ENCODE peak calls at places on chromosomes 5 and 9, in ten cellular contexts. L is spleen, B is ovary, O is A673, J is GM20000, M is neural progenitor cell, C is neural crest cell, G is transverse colon, R is mucosa of descending colon, K is lung. Q is an unnamed sample.

GRCh38 chr9:114717908-114718486 is 36.0 kb upstream of the TEX48 start:
- DNase-seq in K (no peak), J (no peak), C (no peak), G (no peak), B (no peak), O (no peak), L (no peak), M (no peak), R (no peak), Q (no peak)

GRCh38 chr5:109146611-109147010 is 263.2 kb downstream of the PJA2 start:
- DNase-seq in M (no peak), L (no peak), O (no peak), G (no peak), J (no peak), C (no peak), R (no peak), B (no peak), K (no peak), Q (no peak)

GRCh38 chr5:66540078-66540477 is 56.1 kb upstream of the MAST4 start:
- DNase-seq in K (no peak), C (no peak), L (no peak), M (no peak), J (no peak), O (no peak), G (no peak), B (no peak), R (no peak), Q (no peak)

GRCh38 chr5:72441861-72442540 is 65.2 kb downstream of the ZNF366 start:
- DNase-seq in J (no peak), R (no peak), O (no peak), G (no peak), C (no peak), K (no peak), L (no peak), B (no peak), M (no peak), Q (no peak)

GRCh38 chr5:147576646-147577535 is 67.0 kb upstream of the DPYSL3 start:
- DNase-seq in L (no peak), K (peak), O (peak), B (peak), C (peak), G (peak), R (peak), J (peak), M (peak), Q (peak)

GRCh38 chr9:126698756-126699155 is 85.0 kb downstream of the LMX1B start:
- DNase-seq in G (no peak), M (no peak), R (peak), K (no peak), C (no peak), B (no peak), O (no peak), J (no peak), L (peak), Q (no peak)

GRCh38 chr9:91346644-91347043 is 15.1 kb downstream of the AUH start:
- DNase-seq in M (no peak), J (no peak), L (no peak), O (no peak), B (no peak), R (no peak), K (no peak), G (no peak), C (no peak), Q (no peak)

GRCh38 chr5:74624501-74624900 is 16.0 kb downstream of the ENC1 start:
- DNase-seq in O (no peak), R (no peak), J (no peak), C (no peak), G (no peak), B (no peak), M (no peak), L (no peak), K (peak), Q (no peak)

GRCh38 chr9:125541840-125542243 is 165.2 kb downstream of the MAPKAP1 start:
- DNase-seq in O (peak), L (no peak), G (no peak), B (no peak), R (no peak), J (no peak), M (no peak), C (no peak), K (no peak), Q (no peak)

GRCh38 chr5:115423541-115423940 is 121.0 kb downstream of the FEM1C start:
- DNase-seq in C (no peak), L (no peak), O (no peak), G (peak), R (peak), M (peak), K (peak), J (no peak), B (no peak), Q (peak)

GRCh38 chr9:116223926-116224325 is 70.3 kb downstream of the PAPPA start:
- DNase-seq in G (no peak), M (no peak), O (no peak), C (no peak), L (no peak), J (no peak), B (no peak), R (no peak), K (no peak), Q (no peak)

GRCh38 chr5:149265559-149265958 is 6.1 kb upstream of the AFAP1L1 start:
- DNase-seq in O (peak), L (no peak), M (no peak), R (no peak), B (no peak), K (no peak), C (no peak), G (no peak), J (no peak), Q (no peak)

GRCh38 chr9:135069556-135070197 is 17.8 kb upstream of the OLFM1 start:
- DNase-seq in K (no peak), R (no peak), L (peak), C (no peak), M (peak), G (peak), B (peak), O (no peak), J (no peak), Q (no peak)

GRCh38 chr5:122770479-122770878 is 4.4 kb upstream of the SNX2 start:
- DNase-seq in R (no peak), L (no peak), C (no peak), O (no peak), J (no peak), M (no peak), K (no peak), G (no peak), B (no peak), Q (no peak)

GRCh38 chr9:14111670-14112069 is 202.3 kb downstream of the NFIB start:
- DNase-seq in M (no peak), L (no peak), B (no peak), G (no peak), C (no peak), O (no peak), J (no peak), R (no peak), K (no peak), Q (no peak)

GRCh38 chr5:74275204-74275992 is 365.1 kb downstream of the ENC1 start:
- DNase-seq in G (no peak), B (no peak), R (no peak), J (no peak), C (no peak), K (no peak), L (no peak), O (peak), M (no peak), Q (no peak)

GRCh38 chr9:24095246-24095645 is 269.2 kb upstream of the ELAVL2 start:
- DNase-seq in B (no peak), M (no peak), L (no peak), O (no peak), C (no peak), R (no peak), G (no peak), K (no peak), J (no peak), Q (no peak)

GRCh38 chr5:55936100-55936693 is 58.6 kb downstream of the IL6ST start:
- DNase-seq in R (peak), L (peak), M (peak), C (peak), B (peak), O (peak), J (peak), G (peak), K (peak), Q (peak)

GRCh38 chr5:117077142-117077541 is 502.5 kb upstream of the SEMA6A start:
- DNase-seq in R (no peak), G (no peak), C (no peak), B (no peak), O (no peak), K (no peak), M (peak), L (no peak), J (peak), Q (no peak)

GRCh38 chr5:4230905-4231561 is 635.4 kb downstream of the IRX1 start:
- DNase-seq in R (no peak), K (no peak), C (peak), G (no peak), L (no peak), M (peak), J (no peak), O (no peak), B (no peak), Q (no peak)

GRCh38 chr5:51225671-51226419 is 157.4 kb upstream of the ISL1 start:
- DNase-seq in L (no peak), B (no peak), M (peak), C (no peak), K (no peak), R (no peak), G (no peak), O (peak), J (no peak), Q (no peak)

GRCh38 chr9:9004844-9005243 is 1205.3 kb upstream of the DMAC1 start:
- DNase-seq in O (no peak), B (no peak), M (peak), J (no peak), L (no peak), C (no peak), K (no peak), R (no peak), G (no peak), Q (no peak)

GRCh38 chr5:174140452-174140851 is 94.9 kb downstream of the NSG2 start:
- DNase-seq in M (no peak), B (no peak), G (no peak), K (peak), O (no peak), L (no peak), R (no peak), J (no peak), C (no peak), Q (no peak)

GRCh38 chr9:82168585-82168984 is 180.0 kb downstream of the SPATA31D1 start:
- DNase-seq in L (no peak), M (no peak), G (no peak), O (no peak), C (no peak), K (no peak), B (no peak), J (no peak), R (no peak), Q (no peak)

GRCh38 chr9:77826116-77826515 is 178.0 kb upstream of the GNA14 start:
- DNase-seq in C (no peak), K (no peak), O (no peak), J (no peak), M (no peak), B (no peak), R (no peak), L (no peak), G (no peak), Q (no peak)

GRCh38 chr9:73152445-73152844 is 780 bp downstream of the ANXA1 start:
- DNase-seq in C (no peak), M (no peak), O (peak), J (no peak), G (no peak), B (no peak), L (no peak), K (no peak), R (no peak), Q (no peak)

GRCh38 chr9:95435074-95435728 is 81.6 kb downstream of the PTCH1 start:
- DNase-seq in L (no peak), G (no peak), M (no peak), R (no peak), B (no peak), J (no peak), K (no peak), C (no peak), O (no peak), Q (no peak)

GRCh38 chr9:31629292-31629691 is 755.2 kb upstream of the ACO1 start:
- DNase-seq in R (no peak), O (no peak), G (no peak), J (no peak), K (no peak), M (no peak), L (no peak), C (no peak), B (no peak), Q (no peak)

GRCh38 chr5:179176571-179177230 is 116.5 kb downstream of the ZNF354C start:
- DNase-seq in K (no peak), R (no peak), M (no peak), L (peak), C (no peak), J (no peak), B (no peak), G (no peak), O (no peak), Q (no peak)

GRCh38 chr9:127898433-127899199 is 787 bp downstream of the ST6GALNAC6 start:
- DNase-seq in C (no peak), G (peak), L (peak), K (no peak), B (peak), O (peak), M (peak), J (no peak), R (peak), Q (no peak)

GRCh38 chr5:115873392-115873791 is 31.7 kb downstream of the AP3S1 start:
- DNase-seq in O (no peak), B (no peak), R (no peak), M (no peak), C (no peak), L (no peak), J (no peak), G (no peak), K (no peak), Q (no peak)

GRCh38 chr9:83637389-83637788 is 14.4 kb downstream of the IDNK start:
- DNase-seq in J (no peak), O (no peak), B (no peak), M (no peak), R (no peak), K (no peak), G (no peak), L (no peak), C (no peak), Q (no peak)

GRCh38 chr5:98308231-98308630 is 465.2 kb upstream of the RGMB start:
- DNase-seq in R (no peak), B (no peak), G (no peak), K (no peak), O (no peak), C (no peak), M (no peak), L (no peak), J (no peak), Q (no peak)

GRCh38 chr5:128213340-128213739 is 129.8 kb downstream of the SLC12A2 start:
- DNase-seq in O (peak), B (peak), K (peak), R (no peak), M (peak), L (no peak), C (peak), G (peak), J (peak), Q (no peak)

GRCh38 chr5:134132372-134133212 is 18.1 kb downstream of the TCF7 start:
- DNase-seq in K (no peak), O (no peak), L (peak), J (peak), M (no peak), R (peak), G (no peak), C (no peak), B (peak), Q (peak)

GRCh38 chr9:109859447-109859846 is 79.4 kb downstream of the PALM2AKAP2 start:
- DNase-seq in C (no peak), G (no peak), K (no peak), O (no peak), M (no peak), R (no peak), L (no peak), B (no peak), J (no peak), Q (no peak)
- TF ChIP-seq CTCF in C (peak), G (no peak), K (no peak), O (peak), M (peak), R (no peak), L (no peak), B (no peak), J (no peak), Q (no peak)

GRCh38 chr5:62562867-62563266 is 15.8 kb upstream of the LRRC70 start:
- DNase-seq in B (no peak), J (no peak), R (no peak), M (no peak), L (no peak), K (no peak), G (no peak), O (no peak), C (no peak), Q (no peak)
- TF ChIP-seq CTCF in B (no peak), J (no peak), R (no peak), M (no peak), L (no peak), K (no peak), G (no peak), O (no peak), C (peak), Q (no peak)

GRCh38 chr5:120735076-120735475 is 271.0 kb downstream of the PRR16 start:
- DNase-seq in C (no peak), J (no peak), G (no peak), K (no peak), M (no peak), B (no peak), O (no peak), R (no peak), L (no peak), Q (no peak)
- TF ChIP-seq CTCF in C (no peak), J (no peak), G (no peak), K (no peak), M (no peak), B (no peak), O (no peak), R (no peak), L (no peak), Q (no peak)

GRCh38 chr9:34374339-34374738 is 2.4 kb downstream of the MYORG start:
- DNase-seq in J (no peak), C (no peak), G (no peak), O (no peak), B (no peak), L (no peak), M (no peak), R (no peak), K (no peak), Q (no peak)

GRCh38 chr9:34374905-34375552 is 1.7 kb downstream of the MYORG start:
- DNase-seq in K (no peak), R (peak), M (peak), L (no peak), J (no peak), C (no peak), B (no peak), O (peak), G (peak), Q (no peak)

GRCh38 chr9:34376596-34377401 is at the start of gene MYORG:
- DNase-seq in J (peak), C (peak), R (peak), O (peak), G (peak), K (peak), B (peak), L (peak), M (peak), Q (peak)

GRCh38 chr9:34377402-34377741 is 674 bp upstream of the MYORG start:
- DNase-seq in C (no peak), K (peak), M (peak), G (peak), O (no peak), J (no peak), B (peak), L (peak), R (peak), Q (peak)

GRCh38 chr9:34375901-34376595 is 650 bp downstream of the MYORG start:
- DNase-seq in G (peak), C (no peak), R (peak), K (peak), B (peak), M (peak), O (peak), L (peak), J (peak), Q (no peak)
- TF ChIP-seq CTCF in G (peak), C (peak), R (peak), K (no peak), B (no peak), M (peak), O (no peak), L (no peak), J (no peak), Q (no peak)

DNA sequence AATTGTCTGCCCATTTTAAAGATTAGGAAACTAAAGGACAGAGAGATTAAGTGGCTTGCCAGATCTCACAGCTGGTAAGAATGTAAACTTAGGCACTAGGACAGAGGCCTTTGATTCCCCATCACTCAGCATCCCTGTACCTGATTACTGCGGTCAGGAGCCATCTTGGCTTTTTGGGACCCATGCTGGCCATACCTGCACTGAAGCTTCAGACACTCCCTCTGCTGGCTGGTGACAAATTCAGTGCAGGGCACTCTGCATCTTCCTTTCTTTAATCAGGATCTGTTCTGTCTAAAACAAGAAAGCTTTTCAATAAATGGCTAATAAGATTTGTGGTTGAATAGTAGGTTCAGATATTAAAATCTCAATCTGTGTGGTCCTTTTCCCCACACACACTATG is 215.5 kb upstream of the RORB start:
- DNase-seq in L (no peak), O (no peak), K (no peak), M (peak), J (no peak), R (no peak), B (no peak), C (no peak), G (no peak), Q (no peak)
- TF ChIP-seq CTCF in L (no peak), O (no peak), K (no peak), M (peak), J (peak), R (no peak), B (no peak), C (peak), G (no peak), Q (no peak)

GRCh38 chr9:25678147-25678666 is at the start of gene TUSC1:
- DNase-seq in J (peak), K (peak), O (no peak), C (no peak), B (peak), L (peak), M (peak), R (peak), G (peak), Q (peak)
- TF ChIP-seq CTCF in J (no peak), K (no peak), O (no peak), C (no peak), B (peak), L (no peak), M (no peak), R (no peak), G (peak), Q (no peak)

DNA sequence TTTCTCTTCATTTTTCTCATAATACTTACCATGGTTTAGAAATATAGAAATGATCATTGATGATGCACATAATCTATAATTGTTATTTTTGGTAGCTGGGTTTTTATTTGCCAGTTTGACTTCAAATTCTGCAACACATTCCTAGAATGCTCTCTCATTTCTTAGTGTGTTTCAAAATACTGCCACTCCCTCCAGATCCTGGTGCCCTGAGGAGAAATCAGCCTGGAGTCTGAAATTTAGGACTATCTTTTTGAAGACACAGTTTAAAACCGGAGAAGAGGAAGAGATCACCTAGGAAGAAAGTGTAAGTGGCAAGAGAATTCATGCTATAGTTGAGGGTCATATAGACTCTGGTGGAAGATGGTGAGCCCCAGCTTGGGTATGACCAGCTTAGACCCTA is 57.5 kb downstream of the TAF11L14 start:
- DNase-seq in K (no peak), B (no peak), R (no peak), O (no peak), J (no peak), C (no peak), G (no peak), M (no peak), L (no peak), Q (no peak)
- TF ChIP-seq CTCF in K (no peak), B (no peak), R (no peak), O (no peak), J (no peak), C (no peak), G (no peak), M (no peak), L (no peak), Q (no peak)

GRCh38 chr5:154972476-154973080 is 31.7 kb downstream of the MRPL22 start:
- DNase-seq in J (no peak), B (peak), C (peak), L (no peak), O (peak), G (no peak), M (peak), K (no peak), R (no peak), Q (no peak)
- TF ChIP-seq CTCF in J (peak), B (peak), C (peak), L (no peak), O (peak), G (peak), M (peak), K (peak), R (no peak), Q (no peak)